ENCODE peak calls at places on chromosomes 12 and 14, in four cellular contexts. One of them, this sample, is unnamed.

GRCh38 chr12:47775100-47775911 is 2.3 kb downstream of the SLC48A1 start:
- DNase-seq in HL-60: peak; percentile 71
- DNase-seq in K562: peak; percentile 59
- DNase-seq in GM12878: no peak
- DNase-seq in this sample: no peak

GRCh38 chr12:124177951-124178316 is 117.0 kb upstream of the RFLNA start:
- DNase-seq in HL-60: no peak
- DNase-seq in K562: no peak
- DNase-seq in GM12878: no peak
- DNase-seq in this sample: no peak

GRCh38 chr14:35368993-35369392 is 35.6 kb downstream of the NFKBIA start:
- DNase-seq in HL-60: no peak
- DNase-seq in K562: no peak
- DNase-seq in GM12878: no peak
- DNase-seq in this sample: no peak

GRCh38 chr12:7716391-7716790 is 5.2 kb downstream of the DPPA3 start:
- DNase-seq in HL-60: peak; percentile 49
- DNase-seq in K562: peak; percentile 14
- DNase-seq in GM12878: no peak
- DNase-seq in this sample: no peak

GRCh38 chr12:101941306-101942000 is 64.1 kb downstream of the DRAM1 start:
- DNase-seq in HL-60: no peak
- DNase-seq in K562: no peak
- DNase-seq in GM12878: no peak
- DNase-seq in this sample: no peak

GRCh38 chr12:13371797-13372196 is 175.3 kb downstream of the EMP1 start:
- DNase-seq in HL-60: no peak
- DNase-seq in K562: no peak
- DNase-seq in GM12878: no peak
- DNase-seq in this sample: no peak

GRCh38 chr12:31685801-31686200 is 26.3 kb downstream of the ETFBKMT start:
- DNase-seq in HL-60: no peak
- DNase-seq in K562: no peak
- DNase-seq in GM12878: no peak
- DNase-seq in this sample: no peak

GRCh38 chr14:22231022-22231421 is 358.0 kb downstream of the DAD1 start:
- DNase-seq in HL-60: peak; percentile 85
- DNase-seq in K562: no peak
- DNase-seq in GM12878: no peak
- DNase-seq in this sample: no peak

GRCh38 chr14:61438497-61438859 is 117.1 kb downstream of the PRKCH start:
- DNase-seq in HL-60: no peak
- DNase-seq in K562: no peak
- DNase-seq in GM12878: peak; percentile 69
- DNase-seq in this sample: no peak

GRCh38 chr12:127165567-127166392 is 1101.2 kb upstream of the TMEM132C start:
- DNase-seq in HL-60: peak; percentile 67
- DNase-seq in K562: peak; percentile 92
- DNase-seq in GM12878: no peak
- DNase-seq in this sample: peak; percentile 68

GRCh38 chr12:116562090-116562489 is 2.9 kb downstream of the MAP1LC3B2 start:
- DNase-seq in HL-60: no peak
- DNase-seq in K562: no peak
- DNase-seq in GM12878: no peak
- DNase-seq in this sample: no peak

DNA sequence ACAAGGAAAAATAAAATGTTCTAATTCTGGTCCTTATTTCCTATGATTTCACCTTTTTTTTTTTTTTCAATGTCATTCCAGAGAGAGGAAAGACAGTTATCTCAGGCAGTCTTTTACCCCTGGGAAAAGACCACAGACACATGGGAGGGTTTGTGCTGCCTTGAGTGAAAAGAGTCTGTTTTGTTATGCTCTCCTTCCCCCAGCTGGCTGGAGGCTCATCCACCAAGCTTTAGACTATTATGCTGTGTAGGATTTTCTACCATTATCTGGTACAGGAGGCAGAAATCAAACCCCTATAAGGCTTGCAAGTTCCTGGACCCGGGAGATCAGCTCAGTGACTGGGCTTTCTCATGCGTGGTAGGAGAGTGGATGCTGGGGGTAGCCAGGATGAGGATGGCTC is 151.9 kb downstream of the CRADD start:
- DNase-seq in HL-60: no peak
- DNase-seq in K562: no peak
- DNase-seq in GM12878: no peak
- DNase-seq in this sample: no peak
- TF ChIP-seq SPI1 in HL-60: no peak
- TF ChIP-seq SPI1 in K562: no peak
- TF ChIP-seq SPI1 in GM12878: no peak
- TF ChIP-seq SPI1 in this sample: no peak

DNA sequence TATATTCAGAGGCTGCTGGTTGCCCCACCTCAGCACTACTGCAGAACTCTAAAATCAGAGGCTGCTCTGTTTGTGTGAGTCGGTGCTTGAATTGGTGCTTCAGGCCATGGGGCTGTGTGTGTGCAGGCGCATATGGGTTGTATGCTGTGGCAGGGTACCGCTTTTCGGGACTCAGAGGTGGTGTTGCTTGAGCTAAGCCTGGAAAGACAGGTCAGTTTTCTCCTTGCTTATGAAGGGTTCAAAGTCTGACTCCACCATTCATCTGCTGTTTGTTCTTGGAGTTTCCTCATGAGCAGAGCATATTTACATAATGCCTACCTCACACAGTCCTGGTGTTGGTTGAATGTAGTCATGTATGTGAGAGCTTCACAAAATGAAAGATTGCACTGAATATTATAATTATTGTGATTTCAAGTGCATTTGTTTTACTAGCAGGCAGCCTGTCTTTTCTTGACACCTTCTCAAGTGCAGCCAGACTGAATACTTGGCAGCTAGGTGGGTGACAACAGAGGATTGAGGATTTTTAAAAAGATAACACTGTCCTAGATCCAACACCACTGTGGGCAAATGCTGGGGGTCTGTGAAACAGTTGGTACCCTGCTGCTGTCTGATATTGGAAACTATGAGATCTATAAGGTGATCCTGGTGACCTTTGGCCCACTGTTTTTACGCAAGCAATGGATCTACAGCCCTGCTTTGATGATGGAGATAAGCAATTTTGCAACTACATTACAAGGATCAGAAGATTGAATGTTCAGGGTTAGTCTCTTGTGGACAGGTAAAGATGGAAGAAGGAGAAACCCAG is 1.0 kb upstream of the ANG start:
- DNase-seq in HL-60: no peak
- DNase-seq in K562: no peak
- DNase-seq in GM12878: no peak
- DNase-seq in this sample: no peak
- TF ChIP-seq POLR2AphosphoS5 in HL-60: no peak
- TF ChIP-seq POLR2AphosphoS5 in K562: no peak
- TF ChIP-seq POLR2AphosphoS5 in GM12878: no peak
- TF ChIP-seq POLR2AphosphoS5 in this sample: no peak

GRCh38 chr14:92998957-92999356 is 76.0 kb downstream of the CHGA start:
- DNase-seq in HL-60: no peak
- DNase-seq in K562: no peak
- DNase-seq in GM12878: no peak
- DNase-seq in this sample: no peak
- TF ChIP-seq SPI1 in HL-60: no peak
- TF ChIP-seq SPI1 in K562: no peak
- TF ChIP-seq SPI1 in GM12878: no peak
- TF ChIP-seq SPI1 in this sample: no peak

GRCh38 chr14:53306267-53306721 is 153.2 kb upstream of the DDHD1 start:
- DNase-seq in HL-60: peak; percentile 32
- DNase-seq in K562: peak; percentile 28
- DNase-seq in GM12878: no peak
- DNase-seq in this sample: no peak

GRCh38 chr14:53306926-53307325 is 153.8 kb upstream of the DDHD1 start:
- DNase-seq in HL-60: no peak
- DNase-seq in K562: no peak
- DNase-seq in GM12878: no peak
- DNase-seq in this sample: no peak

GRCh38 chr14:53310412-53310811 is 157.3 kb upstream of the DDHD1 start:
- DNase-seq in HL-60: no peak
- DNase-seq in K562: no peak
- DNase-seq in GM12878: no peak
- DNase-seq in this sample: no peak

GRCh38 chr14:53304726-53305381 is 151.7 kb upstream of the DDHD1 start:
- DNase-seq in HL-60: no peak
- DNase-seq in K562: no peak
- DNase-seq in GM12878: no peak
- DNase-seq in this sample: no peak
- TF ChIP-seq POLR2AphosphoS5 in HL-60: no peak
- TF ChIP-seq POLR2AphosphoS5 in K562: no peak
- TF ChIP-seq POLR2AphosphoS5 in GM12878: no peak
- TF ChIP-seq POLR2AphosphoS5 in this sample: no peak

GRCh38 chr12:40566246-40566645 is 126.0 kb upstream of the CNTN1 start:
- DNase-seq in HL-60: no peak
- DNase-seq in K562: no peak
- DNase-seq in GM12878: no peak
- DNase-seq in this sample: no peak

GRCh38 chr12:40573024-40573423 is 119.2 kb upstream of the CNTN1 start:
- DNase-seq in HL-60: no peak
- DNase-seq in K562: no peak
- DNase-seq in GM12878: no peak
- DNase-seq in this sample: no peak

GRCh38 chr12:40565029-40565633 is 127.1 kb upstream of the CNTN1 start:
- DNase-seq in HL-60: no peak
- DNase-seq in K562: no peak
- DNase-seq in GM12878: no peak
- DNase-seq in this sample: no peak

GRCh38 chr12:40569626-40570179 is 122.5 kb upstream of the CNTN1 start:
- DNase-seq in HL-60: no peak
- DNase-seq in K562: no peak
- DNase-seq in GM12878: no peak
- DNase-seq in this sample: no peak
- TF ChIP-seq SPI1 in HL-60: no peak
- TF ChIP-seq SPI1 in K562: no peak
- TF ChIP-seq SPI1 in GM12878: no peak
- TF ChIP-seq SPI1 in this sample: no peak

DNA sequence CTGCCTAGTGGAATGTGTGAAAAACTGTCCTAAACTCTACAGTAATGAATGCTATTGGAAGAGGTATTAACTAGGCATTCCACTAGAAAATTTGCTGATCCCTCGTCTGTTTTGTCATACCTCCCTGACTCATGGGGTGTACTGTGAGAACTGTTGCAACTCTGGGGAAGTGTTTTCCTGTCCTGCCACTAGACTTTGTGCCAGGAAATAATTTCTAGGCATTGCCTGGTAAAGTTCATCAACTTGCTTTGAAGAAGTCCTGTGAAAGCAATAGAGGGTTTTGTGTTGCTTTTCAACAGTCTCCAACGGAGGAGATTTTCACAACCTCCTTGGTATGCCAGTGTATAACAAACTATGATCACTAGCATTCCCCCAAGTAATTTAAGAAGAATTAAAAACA is 139.9 kb downstream of the AKAP6 start:
- DNase-seq in HL-60: no peak
- DNase-seq in K562: no peak
- DNase-seq in GM12878: no peak
- DNase-seq in this sample: no peak
- TF ChIP-seq POLR2AphosphoS5 in HL-60: no peak
- TF ChIP-seq POLR2AphosphoS5 in K562: no peak
- TF ChIP-seq POLR2AphosphoS5 in GM12878: no peak
- TF ChIP-seq POLR2AphosphoS5 in this sample: no peak

GRCh38 chr12:96227365-96228106 is 33.4 kb downstream of the ELK3 start:
- DNase-seq in HL-60: no peak
- DNase-seq in K562: no peak
- DNase-seq in GM12878: no peak
- DNase-seq in this sample: no peak
- TF ChIP-seq SPI1 in HL-60: no peak
- TF ChIP-seq SPI1 in K562: no peak
- TF ChIP-seq SPI1 in GM12878: no peak
- TF ChIP-seq SPI1 in this sample: no peak

GRCh38 chr12:49868449-49868848 is 25.5 kb upstream of the BCDIN3D start:
- DNase-seq in HL-60: no peak
- DNase-seq in K562: no peak
- DNase-seq in GM12878: no peak
- DNase-seq in this sample: no peak

GRCh38 chr12:49866859-49867579 is 24.1 kb upstream of the BCDIN3D start:
- DNase-seq in HL-60: peak; percentile 61
- DNase-seq in K562: peak; percentile 85
- DNase-seq in GM12878: no peak
- DNase-seq in this sample: peak; percentile 93

GRCh38 chr12:49865782-49866135 is 22.9 kb upstream of the BCDIN3D start:
- DNase-seq in HL-60: no peak
- DNase-seq in K562: no peak
- DNase-seq in GM12878: no peak
- DNase-seq in this sample: no peak

GRCh38 chr12:49868952-49869815 is 26.3 kb upstream of the BCDIN3D start:
- DNase-seq in HL-60: peak; percentile 58
- DNase-seq in K562: peak; percentile 98
- DNase-seq in GM12878: no peak
- DNase-seq in this sample: no peak

DNA sequence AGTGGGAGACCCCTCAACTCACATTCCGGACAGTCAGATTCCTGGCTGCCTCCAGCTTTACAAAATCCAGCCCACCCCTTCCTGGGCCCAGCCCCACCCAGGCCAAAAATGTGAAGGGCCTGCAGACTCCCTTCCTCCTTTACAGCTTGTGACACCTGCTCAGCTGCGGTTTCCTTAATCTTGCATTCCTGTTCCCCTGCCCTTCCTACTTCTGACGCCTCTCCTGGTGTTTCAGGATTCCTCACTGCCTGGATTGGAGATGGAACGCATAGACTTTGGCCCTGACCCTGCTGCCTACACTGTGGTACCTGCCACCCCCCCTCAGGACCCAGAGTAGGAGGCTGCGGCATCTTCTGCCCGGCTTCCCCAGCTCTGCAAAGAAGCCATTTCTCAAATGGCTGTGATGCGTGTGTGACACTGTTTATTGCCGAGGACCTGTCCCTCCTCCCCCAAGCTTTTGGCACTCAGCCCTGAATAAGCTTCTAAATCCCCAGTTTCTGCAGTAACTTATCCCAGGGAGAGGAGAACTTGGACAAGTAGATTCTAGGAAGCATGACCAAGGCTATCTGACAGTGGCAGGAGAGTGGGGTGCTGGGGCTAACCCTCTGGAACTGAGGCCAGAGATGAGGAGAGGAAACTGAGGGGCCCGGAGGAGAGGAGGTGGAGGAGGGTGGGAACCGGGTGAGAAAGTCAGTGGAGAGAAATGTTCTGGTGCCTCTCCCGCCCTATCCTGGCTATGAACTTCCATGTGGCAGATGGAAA is 24.9 kb upstream of the BCDIN3D start:
- DNase-seq in HL-60: no peak
- DNase-seq in K562: no peak
- DNase-seq in GM12878: no peak
- DNase-seq in this sample: no peak
- TF ChIP-seq POLR2AphosphoS5 in HL-60: no peak
- TF ChIP-seq POLR2AphosphoS5 in K562: no peak
- TF ChIP-seq POLR2AphosphoS5 in GM12878: no peak
- TF ChIP-seq POLR2AphosphoS5 in this sample: no peak

This sample was measured in GM12891.